ENCODE peak calls at places on chromosome 5, in nine cellular contexts. K, L, U, O, J, P, S, Y and W are unnamed samples.

GRCh38 chr5:147887026-147887627 is 8.6 kb downstream of the SCGB3A2 start:
- DNase-seq in K (peak), L (no peak), U (peak), O (no peak), J (peak), P (peak), S (no peak), Y (no peak), W (peak)

GRCh38 chr5:68957591-68957990 is 136.2 kb upstream of the SLC30A5 start:
- DNase-seq in K (no peak), L (no peak), U (no peak), O (no peak), J (no peak), P (no peak), S (no peak), Y (no peak), W (no peak)

GRCh38 chr5:177094224-177095087 is 7.7 kb downstream of the FGFR4 start:
- DNase-seq in K (no peak), L (no peak), U (peak), O (no peak), J (no peak), P (no peak), S (no peak), Y (no peak), W (peak)

GRCh38 chr5:179913461-179913860 is 5.8 kb upstream of the TBC1D9B start:
- DNase-seq in K (no peak), L (no peak), U (no peak), O (no peak), J (no peak), P (no peak), S (no peak), Y (no peak), W (no peak)

GRCh38 chr5:96377167-96377566 is 55.9 kb downstream of the PCSK1 start:
- DNase-seq in K (no peak), L (no peak), U (no peak), O (no peak), J (no peak), P (no peak), S (no peak), Y (no peak), W (no peak)

GRCh38 chr5:69024241-69024651 is 69.6 kb upstream of the SLC30A5 start:
- DNase-seq in K (peak), L (peak), U (peak), O (no peak), J (peak), P (peak), S (no peak), Y (no peak), W (peak)

GRCh38 chr5:112604741-112605390 is 132.8 kb upstream of the APC start:
- DNase-seq in K (peak), L (peak), U (peak), O (no peak), J (peak), P (peak), S (no peak), Y (no peak), W (peak)

GRCh38 chr5:138967806-138968448 is 92.8 kb upstream of the LRRTM2 start:
- DNase-seq in K (no peak), L (peak), U (no peak), O (no peak), J (no peak), P (peak), S (no peak), Y (no peak), W (peak)

GRCh38 chr5:56569576-56569975 is 245.8 kb upstream of the MAP3K1 start:
- DNase-seq in K (no peak), L (no peak), U (no peak), O (no peak), J (no peak), P (no peak), S (no peak), Y (no peak), W (peak)

GRCh38 chr5:133783481-133783880 is 171.1 kb upstream of the FSTL4 start:
- DNase-seq in K (no peak), L (no peak), U (no peak), O (no peak), J (no peak), P (no peak), S (no peak), Y (no peak), W (no peak)

GRCh38 chr5:94983861-94984535 is 300.9 kb downstream of the MCTP1 start:
- DNase-seq in K (no peak), L (no peak), U (no peak), O (no peak), J (no peak), P (no peak), S (no peak), Y (no peak), W (no peak)